ENCODE peak calls at places on chromosome 2, in seven cellular contexts. C, X, J, G, B, E and Z are unnamed samples.

GRCh38 chr2:191629001-191629453 is 48.9 kb upstream of the NABP1 start:
- DNase-seq in J (no peak), X (no peak), E (peak; percentile 46), C (no peak), G (no peak), B (no peak), Z (no peak)

GRCh38 chr2:219178377-219179175 is 501 bp downstream of the RETREG2 start:
- DNase-seq in B (peak; percentile 7), G (no peak), X (no peak), J (no peak), C (peak; percentile 53), E (peak; percentile 46), Z (peak; percentile 60)

GRCh38 chr2:25833566-25833965 is 44.7 kb downstream of the ASXL2 start:
- DNase-seq in C (no peak), G (no peak), X (no peak), E (no peak), B (no peak), J (no peak), Z (no peak)

GRCh38 chr2:178397002-178397605 is 53.9 kb downstream of the PRKRA start:
- DNase-seq in B (peak; percentile 14), C (no peak), E (peak; percentile 35), G (no peak), J (no peak), X (no peak), Z (no peak)

GRCh38 chr2:25274868-25275574 is 66.7 kb downstream of the DNMT3A start:
- DNase-seq in X (no peak), B (peak; percentile 24), C (no peak), J (no peak), E (peak; percentile 48), G (peak; percentile 60), Z (peak; percentile 53)

GRCh38 chr2:35938838-35939237 is 416.7 kb upstream of the CRIM1 start:
- DNase-seq in C (no peak), J (no peak), B (no peak), G (no peak), X (no peak), E (no peak), Z (no peak)

GRCh38 chr2:42951263-42951938 is 159.0 kb upstream of the HAAO start:
- DNase-seq in B (no peak), E (no peak), J (no peak), C (no peak), X (no peak), G (no peak), Z (no peak)

GRCh38 chr2:52594036-52594435 is 1173.6 kb upstream of the CHAC2 start:
- DNase-seq in B (peak; percentile 36), C (no peak), J (no peak), E (no peak), X (no peak), G (no peak), Z (no peak)

GRCh38 chr2:217709496-217710217 is 293.1 kb downstream of the TNS1 start:
- DNase-seq in B (no peak), E (no peak), G (no peak), X (no peak), J (no peak), C (peak; percentile 9), Z (no peak)

GRCh38 chr2:8605350-8606065 is 76.3 kb upstream of the ID2 start:
- DNase-seq in E (no peak), X (no peak), G (no peak), C (no peak), B (peak; percentile 67), J (no peak), Z (no peak)

GRCh38 chr2:149004836-149005235 is 33.7 kb upstream of the LYPD6B start:
- DNase-seq in G (no peak), J (no peak), E (no peak), C (no peak), X (no peak), B (peak; percentile 89), Z (no peak)

GRCh38 chr2:241821460-241822263 is 12.7 kb downstream of the NEU4 start:
- DNase-seq in C (no peak), J (no peak), X (no peak), B (no peak), E (no peak), G (no peak), Z (no peak)

GRCh38 chr2:172613610-172614231 is 57.8 kb downstream of the PDK1 start:
- DNase-seq in B (no peak), X (no peak), J (no peak), G (no peak), C (no peak), E (no peak), Z (no peak)

GRCh38 chr2:127525692-127526141 is 572 bp downstream of the IWS1 start:
- DNase-seq in X (no peak), E (no peak), J (no peak), C (no peak), B (peak; percentile 56), G (no peak), Z (no peak)

GRCh38 chr2:221372156-221372870 is 199.8 kb downstream of the EPHA4 start:
- DNase-seq in G (no peak), B (peak; percentile 18), C (no peak), J (no peak), X (no peak), E (no peak), Z (no peak)

GRCh38 chr2:227473019-227473461 is 1.1 kb downstream of the AGFG1 start:
- DNase-seq in X (no peak), G (no peak), E (no peak), J (no peak), C (no peak), B (no peak), Z (no peak)

GRCh38 chr2:119142822-119143221 is 15.7 kb downstream of the C1QL2 start:
- DNase-seq in J (peak; percentile 65), B (no peak), G (no peak), C (no peak), X (no peak), E (no peak), Z (no peak)

GRCh38 chr2:212480447-212480846 is 58.2 kb downstream of the ERBB4 start:
- DNase-seq in C (no peak), E (no peak), B (no peak), G (no peak), X (no peak), J (no peak), Z (no peak)

GRCh38 chr2:95359501-95359930 is 43.0 kb upstream of the FAHD2A start:
- DNase-seq in X (no peak), E (no peak), J (no peak), B (no peak), G (no peak), C (peak; percentile 16), Z (peak; percentile 14)

GRCh38 chr2:18475884-18476283 is 84.6 kb downstream of the RDH14 start:
- DNase-seq in C (no peak), E (no peak), X (no peak), J (no peak), B (peak; percentile 41), G (no peak), Z (no peak)

GRCh38 chr2:11203480-11203879 is 48.2 kb downstream of the SLC66A3 start:
- DNase-seq in B (peak; percentile 58), C (no peak), G (no peak), J (no peak), X (no peak), E (no peak), Z (no peak)

GRCh38 chr2:160482673-160483072 is 10.9 kb downstream of the RBMS1 start:
- DNase-seq in G (no peak), E (peak; percentile 82), B (no peak), C (no peak), X (no peak), J (no peak), Z (no peak)

GRCh38 chr2:156864230-156864629 is 393.3 kb upstream of the GALNT5 start:
- DNase-seq in G (no peak), J (no peak), B (peak; percentile 44), X (no peak), C (no peak), E (no peak), Z (no peak)

GRCh38 chr2:214311931-214312749 is 98.7 kb upstream of the VWC2L start:
- DNase-seq in B (peak; percentile 10), J (no peak), E (no peak), X (no peak), G (no peak), C (no peak), Z (no peak)
- H3K27ac ChIP-seq in B (no peak overlapping the region), J (no peak overlapping the region), E (no peak overlapping the region), X (no peak overlapping the region), G (no peak overlapping the region), C (no peak overlapping the region), Z (no peak overlapping the region)

DNA sequence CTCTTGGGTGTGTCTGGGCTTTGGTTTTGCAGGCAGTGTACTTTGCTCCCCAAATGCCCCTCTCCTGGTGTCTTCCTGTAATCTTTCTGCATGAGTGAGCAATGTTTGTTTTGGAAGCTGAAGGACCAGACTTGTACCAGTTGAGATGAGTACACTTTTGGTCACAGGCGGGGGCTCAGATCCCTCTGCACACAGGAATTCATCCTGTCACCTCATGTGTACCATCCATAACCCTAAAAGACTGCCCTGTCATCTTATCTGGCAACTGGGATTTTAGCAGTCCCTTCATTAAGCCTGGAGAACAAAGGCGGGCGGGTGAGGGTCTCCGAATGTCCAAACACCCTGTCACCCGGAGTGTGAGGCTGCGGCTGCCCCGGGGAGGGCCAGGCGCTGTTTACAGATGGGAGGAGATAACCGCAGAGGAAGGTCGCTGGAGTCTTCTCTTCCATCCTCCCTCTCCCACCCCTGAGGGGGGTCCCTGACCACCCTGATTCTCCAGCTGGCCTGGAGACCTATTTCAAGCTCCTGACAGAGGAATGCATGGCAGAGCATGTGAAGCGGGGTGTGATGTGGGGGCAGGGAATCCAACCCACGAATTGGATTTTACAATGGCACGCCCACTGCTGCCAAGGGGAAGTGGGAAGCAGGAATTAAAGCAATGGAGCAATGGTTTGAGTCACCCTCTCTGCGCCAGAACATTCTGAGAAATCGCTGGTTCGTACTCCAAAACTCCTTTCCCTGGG is 158.2 kb upstream of the MYCN start:
- DNase-seq in X (no peak), J (peak; percentile 16), B (peak; percentile 8), G (no peak), C (no peak), E (no peak), Z (no peak)
- H3K27ac ChIP-seq in X (no peak overlapping the region), J (no peak overlapping the region), B (no peak overlapping the region), G (no peak overlapping the region), C (no peak overlapping the region), E (no peak overlapping the region), Z (no peak overlapping the region)

GRCh38 chr2:64327510-64328414 is 126.2 kb upstream of the LGALSL start:
- DNase-seq in G (peak; percentile 49), E (peak; percentile 49), J (peak; percentile 54), X (no peak), B (peak; percentile 24), C (peak; percentile 51), Z (peak; percentile 43)
- H3K27ac ChIP-seq in G (peak overlapping the region; percentile 72), E (peak overlapping the region; percentile 10), J (peak overlapping the region; percentile 82), X (no peak overlapping the region), B (no peak overlapping the region), C (peak overlapping the region; percentile 79), Z (peak overlapping the region; percentile 72)

DNA sequence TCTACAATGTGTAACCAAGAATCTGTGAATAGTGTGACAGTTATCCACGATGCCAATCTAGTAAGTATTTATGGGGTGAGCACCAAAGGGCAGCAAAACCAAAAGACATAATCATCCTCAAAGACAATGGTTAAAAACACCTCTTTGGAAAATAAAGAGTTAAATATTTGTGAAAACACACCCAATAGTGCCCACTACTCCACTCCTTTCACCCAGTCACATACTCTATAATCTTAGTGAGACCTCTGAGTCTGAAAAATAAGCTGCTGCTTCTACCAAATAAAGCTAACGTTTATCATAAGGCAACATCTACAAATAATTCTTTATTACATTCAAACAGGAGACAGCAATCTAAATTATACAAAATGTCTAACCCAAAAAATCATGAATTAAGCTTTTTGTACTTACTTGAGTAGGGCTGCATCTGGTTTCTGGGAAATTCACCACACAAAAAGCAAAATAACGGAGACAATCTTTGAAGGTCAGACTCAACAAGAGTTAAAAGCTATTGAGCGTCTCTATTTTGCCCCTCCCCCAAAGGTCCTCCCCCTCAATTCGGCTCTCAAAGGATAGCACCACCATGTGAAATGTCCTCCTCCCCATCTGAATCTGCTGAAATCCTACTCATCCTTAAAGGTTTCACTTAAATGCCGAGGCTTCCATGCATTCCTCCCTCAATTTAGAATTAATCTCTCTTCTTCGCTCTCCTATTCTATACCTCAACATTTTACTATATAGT is 2.0 kb downstream of the RAPH1 start:
- DNase-seq in C (no peak), G (no peak), B (peak; percentile 51), J (no peak), X (no peak), E (peak; percentile 2), Z (no peak)
- H3K27ac ChIP-seq in C (peak overlapping the region; percentile 95), G (peak overlapping the region; percentile 94), B (peak overlapping the region; percentile 78), J (no peak overlapping the region), X (no peak overlapping the region), E (no peak overlapping the region), Z (peak overlapping the region; percentile 93)